ENCODE peak calls at places on chromosomes 16 and 17, in nine cellular contexts. V is A549, K is suprapubic skin, H is stomach, R is esophagus squamous epithelium, J is spleen, M is NB4, A is H54, W is GM12892. N is an unnamed sample.

GRCh38 chr17:48499248-48499647 is 31.6 kb downstream of the HOXB1 start:
- DNase-seq in W (no peak), H (no peak), A (peak), V (no peak), R (no peak), J (no peak), K (no peak), M (no peak), N (no peak)

GRCh38 chr17:65328567-65328966 is 191.4 kb downstream of the RGS9 start:
- DNase-seq in M (no peak), K (no peak), W (no peak), H (no peak), V (no peak), R (no peak), A (no peak), J (no peak), N (no peak)

GRCh38 chr17:77365584-77366186 is 224.9 kb downstream of the SEC14L1 start:
- DNase-seq in M (peak), K (no peak), A (peak), J (peak), H (peak), W (no peak), R (no peak), V (peak), N (no peak)

GRCh38 chr17:61442878-61443474 is 9.2 kb upstream of the TBX4 start:
- DNase-seq in H (no peak), V (no peak), M (no peak), J (no peak), W (no peak), R (no peak), A (no peak), K (no peak), N (no peak)

GRCh38 chr17:81199482-81199830 is 23.3 kb downstream of the CEP131 start:
- DNase-seq in A (no peak), V (no peak), M (no peak), W (no peak), J (no peak), R (no peak), K (no peak), H (no peak), N (no peak)

GRCh38 chr16:75754126-75754525 is 27.8 kb upstream of the CPHXL start:
- DNase-seq in H (peak), K (no peak), A (no peak), W (no peak), J (no peak), V (no peak), R (no peak), M (no peak), N (no peak)

GRCh38 chr17:40547079-40547784 is 18.0 kb downstream of the CCR7 start:
- DNase-seq in W (no peak), M (peak), K (peak), V (no peak), A (no peak), J (peak), R (no peak), H (peak), N (peak)

GRCh38 chr16:54080524-54081008 is 206.0 kb downstream of the IRX3 start:
- DNase-seq in K (no peak), A (no peak), V (peak), J (no peak), R (no peak), W (no peak), M (peak), H (peak), N (no peak)

GRCh38 chr17:27578718-27579085 is 52.3 kb upstream of the LGALS9 start:
- DNase-seq in K (no peak), M (peak), R (no peak), V (no peak), W (peak), A (no peak), J (no peak), H (no peak), N (no peak)

GRCh38 chr17:53217311-53217710 is 605.4 kb upstream of the KIF2B start:
- DNase-seq in A (no peak), J (no peak), K (no peak), R (no peak), H (no peak), W (no peak), V (no peak), M (no peak), N (no peak)

GRCh38 chr16:73216932-73217331 is 169.0 kb upstream of the ZFHX3 start:
- DNase-seq in M (no peak), K (no peak), J (no peak), A (no peak), H (no peak), R (no peak), V (no peak), W (no peak), N (no peak)

GRCh38 chr17:32100971-32101631 is 41.2 kb upstream of the RHOT1 start:
- DNase-seq in W (no peak), J (no peak), R (no peak), K (peak), A (no peak), H (peak), M (no peak), V (no peak), N (no peak)

GRCh38 chr16:2786061-2786825 is 1.1 kb downstream of the PRSS33 start:
- DNase-seq in H (no peak), M (peak), J (peak), W (no peak), K (peak), V (no peak), R (no peak), A (no peak), N (no peak)

GRCh38 chr17:8563024-8563776 is 67.3 kb downstream of the MYH10 start:
- DNase-seq in R (no peak), V (no peak), A (no peak), K (no peak), M (no peak), H (no peak), W (no peak), J (no peak), N (no peak)

GRCh38 chr17:82334622-82335394 is 1.2 kb upstream of the SECTM1 start:
- DNase-seq in W (no peak), K (no peak), J (peak), A (no peak), R (no peak), V (no peak), H (no peak), M (peak), N (peak)

GRCh38 chr17:6254036-6254435 is 180.9 kb downstream of the AIPL1 start:
- DNase-seq in M (no peak), W (no peak), A (no peak), K (no peak), R (no peak), H (no peak), J (no peak), V (no peak), N (no peak)

GRCh38 chr17:58184308-58184985 is 8.1 kb upstream of the EPX start:
- DNase-seq in R (no peak), H (no peak), M (peak), A (peak), K (no peak), W (no peak), J (no peak), V (no peak), N (no peak)

GRCh38 chr16:67329901-67330300 is 3.3 kb downstream of the LRRC36 start:
- DNase-seq in J (no peak), K (no peak), W (no peak), R (no peak), V (no peak), M (no peak), A (no peak), H (no peak), N (no peak)

GRCh38 chr16:67326115-67326471 is 448 bp downstream of the KCTD19 start:
- DNase-seq in V (no peak), M (no peak), J (no peak), K (no peak), W (no peak), R (no peak), A (no peak), H (no peak), N (no peak)

GRCh38 chr16:67327774-67328173 is 1.2 kb downstream of the LRRC36 start:
- DNase-seq in H (no peak), K (no peak), W (no peak), J (no peak), M (no peak), R (no peak), A (no peak), V (no peak), N (no peak)

GRCh38 chr16:67326472-67327309 is at the start of the genes KCTD19 and LRRC36:
- DNase-seq in M (no peak), V (peak), W (no peak), H (peak), A (no peak), R (no peak), K (peak), J (peak), N (peak)
- TF ChIP-seq POLR2A in M (no peak), V (no peak), W (no peak), H (no peak), A (no peak), R (no peak), K (no peak), J (no peak), N (no peak)

GRCh38 chr16:67028555-67029248 is at the start of gene CBFB:
- DNase-seq in R (peak), H (peak), V (peak), M (peak), K (peak), J (peak), A (peak), W (peak), N (peak)
- TF ChIP-seq POLR2A in R (peak), H (no peak), V (peak), M (peak), K (peak), J (peak), A (peak), W (peak), N (peak)

GRCh38 chr17:38460082-38460715 is 31.9 kb downstream of the ARHGAP23 start:
- DNase-seq in A (no peak), M (no peak), W (no peak), V (no peak), J (no peak), R (no peak), K (no peak), H (no peak), N (peak)
- TF ChIP-seq POLR2A in A (no peak), M (no peak), W (no peak), V (no peak), J (no peak), R (no peak), K (no peak), H (no peak), N (no peak)

GRCh38 chr16:82395212-82395611 is 225.2 kb upstream of the MPHOSPH6 start:
- DNase-seq in K (no peak), A (no peak), R (no peak), J (no peak), M (no peak), H (no peak), W (no peak), V (no peak), N (no peak)
- TF ChIP-seq POLR2A in K (no peak), A (no peak), R (no peak), J (no peak), M (no peak), H (no peak), W (no peak), V (no peak), N (no peak)

DNA sequence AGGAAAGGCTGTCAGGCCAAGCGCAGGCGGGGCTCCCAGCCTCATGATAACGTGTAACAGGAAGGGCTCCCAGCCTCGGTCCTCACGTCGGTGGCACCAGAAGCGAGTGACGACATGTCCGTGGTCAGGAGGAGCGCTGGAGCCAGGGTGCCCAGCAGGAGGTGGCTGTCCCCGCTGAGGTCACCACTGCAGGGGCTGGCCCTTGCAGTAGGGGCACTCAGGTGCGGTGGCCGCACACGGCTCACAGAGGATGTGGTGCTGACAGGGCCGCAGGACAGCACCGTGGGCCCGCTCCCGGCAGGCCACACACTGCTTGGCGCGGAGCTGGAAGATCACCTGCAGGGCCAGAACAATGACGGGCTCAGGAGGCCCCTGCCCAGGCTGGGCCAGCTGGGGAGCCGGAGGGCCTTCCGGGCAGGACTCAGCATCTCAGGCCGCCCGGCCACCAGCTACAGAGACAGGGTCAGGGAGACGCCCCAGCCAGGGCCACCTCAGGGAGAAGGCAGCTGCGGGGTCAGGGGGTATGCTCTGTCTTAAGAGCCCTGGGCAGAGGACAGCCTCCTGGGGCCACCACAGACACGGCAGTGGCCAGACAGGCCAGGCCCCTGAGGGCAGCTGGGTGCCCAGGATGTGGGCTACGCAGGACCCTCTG is 14.5 kb downstream of the GNPTG start:
- DNase-seq in W (no peak), A (no peak), J (no peak), M (peak), R (no peak), K (no peak), V (no peak), H (no peak), N (no peak)
- TF ChIP-seq POLR2A in W (no peak), A (no peak), J (no peak), M (no peak), R (no peak), K (no peak), V (no peak), H (no peak), N (no peak)

N was measured in right lobe of liver.